ENCODE peak calls at places on chromosomes 6 and 20, in ten cellular contexts. R is activated gamma-delta T cell treated with Interleukin-2 at 50 U/mL for 16 hours, S is anterior cingulate cortex, U is cerebellar cortex, D is NCI-H460, M is activated T-cell treated with anti-CD3 and anti-CD28 coated beads for 1 hour, O is HFFc6, P is HL-60, Q is left kidney, L is brain microvascular endothelial cell. B is an unnamed sample.

GRCh38 chr20:44580581-44581268 is 1.7 kb upstream of the PKIG start:
- DNase-seq in D (no peak), R (no peak), Q (no peak), U (no peak), L (no peak), S (no peak), M (no peak), O (no peak), P (no peak), B (no peak)

GRCh38 chr6:26185004-26185403 is 97.8 kb downstream of the HFE start:
- DNase-seq in D (no peak), U (no peak), M (no peak), R (no peak), L (no peak), O (no peak), P (no peak), S (no peak), Q (no peak), B (no peak)

GRCh38 chr20:58570181-58570859 is 55.1 kb upstream of the APCDD1L start:
- DNase-seq in U (no peak), D (no peak), M (no peak), S (no peak), O (no peak), P (no peak), R (no peak), L (no peak), Q (peak), B (no peak)

GRCh38 chr6:158095671-158096070 is 72.4 kb downstream of the SERAC1 start:
- DNase-seq in U (no peak), D (no peak), P (no peak), S (no peak), O (no peak), Q (no peak), M (no peak), R (no peak), L (no peak), B (no peak)

GRCh38 chr20:58131111-58131510 is 97.3 kb downstream of the ANKRD60 start:
- DNase-seq in O (no peak), Q (peak), U (peak), L (peak), P (no peak), S (no peak), D (no peak), M (no peak), R (no peak), B (no peak)

GRCh38 chr6:380234-381218 is 11.0 kb upstream of the IRF4 start:
- DNase-seq in R (no peak), L (no peak), P (no peak), S (no peak), M (no peak), U (no peak), Q (peak), O (no peak), D (no peak), B (no peak)

GRCh38 chr6:75504902-75505233 is 11.3 kb upstream of the FILIP1 start:
- DNase-seq in P (no peak), R (no peak), L (no peak), D (no peak), S (no peak), M (no peak), U (no peak), O (peak), Q (no peak), B (no peak)

GRCh38 chr20:57659789-57660509 is 39.7 kb upstream of the ZBP1 start:
- DNase-seq in O (no peak), U (no peak), D (no peak), L (no peak), P (no peak), M (no peak), Q (no peak), S (no peak), R (no peak), B (no peak)

GRCh38 chr6:131914967-131915751 is 36.0 kb downstream of the CCN2 start:
- DNase-seq in U (peak), M (peak), S (no peak), O (peak), R (peak), D (peak), Q (peak), L (peak), P (peak), B (peak)

GRCh38 chr6:53528107-53528506 is 16.8 kb downstream of the GCLC start:
- DNase-seq in R (no peak), U (no peak), P (no peak), S (no peak), L (no peak), O (no peak), M (no peak), Q (no peak), D (no peak), B (no peak)

GRCh38 chr20:47133809-47134456 is 222.6 kb downstream of the ZMYND8 start:
- DNase-seq in Q (peak), R (no peak), U (no peak), M (no peak), O (peak), D (no peak), S (no peak), L (peak), P (no peak), B (no peak)

GRCh38 chr6:15350386-15351083 is 104.7 kb downstream of the JARID2 start:
- DNase-seq in S (no peak), M (no peak), U (no peak), Q (no peak), O (no peak), R (no peak), D (no peak), L (no peak), P (no peak), B (no peak)

GRCh38 chr6:10791673-10792072 is 44.1 kb downstream of the TMEM14B start:
- DNase-seq in O (no peak), D (no peak), M (no peak), P (no peak), L (no peak), Q (no peak), R (no peak), U (no peak), S (no peak), B (no peak)

GRCh38 chr6:112243861-112244415 is 10.4 kb downstream of the LAMA4 start:
- DNase-seq in R (no peak), L (no peak), O (no peak), U (no peak), S (no peak), Q (no peak), D (no peak), M (no peak), P (no peak), B (no peak)

GRCh38 chr6:139370047-139370706 is 4.3 kb downstream of the CITED2 start:
- DNase-seq in S (no peak), R (no peak), U (peak), O (peak), P (no peak), Q (peak), L (peak), D (no peak), M (no peak), B (no peak)

GRCh38 chr20:13857304-13857703 is 72.5 kb downstream of the NDUFAF5 start:
- DNase-seq in U (peak), D (no peak), P (no peak), L (no peak), Q (no peak), M (no peak), R (no peak), S (no peak), O (no peak), B (no peak)

GRCh38 chr6:168922436-168922835 is 331.2 kb downstream of the THBS2 start:
- DNase-seq in R (no peak), S (no peak), Q (no peak), U (no peak), M (no peak), L (no peak), P (no peak), D (no peak), O (no peak), B (no peak)

GRCh38 chr20:44692932-44693476 is 22.2 kb upstream of the CCN5 start:
- DNase-seq in Q (no peak), M (no peak), R (no peak), U (peak), S (no peak), L (peak), O (peak), P (no peak), D (peak), B (no peak)

GRCh38 chr6:41222513-41222912 is 5.6 kb upstream of the TREML4 start:
- DNase-seq in U (no peak), P (no peak), M (no peak), R (no peak), Q (no peak), D (no peak), O (no peak), S (no peak), L (no peak), B (no peak)

GRCh38 chr20:59827138-59828056 is 106.0 kb downstream of the SYCP2 start:
- DNase-seq in R (no peak), L (no peak), Q (no peak), U (no peak), P (no peak), D (no peak), S (no peak), M (no peak), O (no peak), B (no peak)

GRCh38 chr6:4967301-4968030 is 36.4 kb downstream of the RPP40 start:
- DNase-seq in P (no peak), L (no peak), S (no peak), D (no peak), M (no peak), Q (no peak), O (no peak), U (no peak), R (no peak), B (no peak)

GRCh38 chr20:35306931-35307517 is 14.8 kb upstream of the FAM83C start:
- DNase-seq in L (peak), O (peak), P (no peak), R (peak), U (peak), S (no peak), D (peak), Q (peak), M (no peak), B (no peak)

GRCh38 chr20:1824177-1824576 is 71.0 kb upstream of the SIRPA start:
- DNase-seq in L (no peak), S (no peak), O (no peak), M (no peak), U (no peak), R (no peak), Q (no peak), P (peak), D (no peak), B (no peak)

GRCh38 chr20:61752576-61752975 is 313.1 kb downstream of the TAF4 start:
- DNase-seq in U (no peak), L (no peak), P (no peak), O (no peak), M (no peak), Q (no peak), D (no peak), R (no peak), S (no peak), B (no peak)

GRCh38 chr6:151553416-151554158 is 59.8 kb downstream of the CCDC170 start:
- DNase-seq in Q (no peak), R (no peak), L (no peak), D (no peak), U (no peak), O (no peak), P (peak), M (no peak), S (no peak), B (no peak)

GRCh38 chr6:13427838-13428527 is 59.4 kb downstream of the GFOD1 start:
- DNase-seq in R (peak), D (no peak), M (peak), P (no peak), L (no peak), U (no peak), S (no peak), O (no peak), Q (peak), B (peak)

GRCh38 chr20:53751394-53752368 is 158.0 kb upstream of the ZNF217 start:
- DNase-seq in R (peak), L (no peak), U (no peak), S (no peak), Q (no peak), P (peak), D (no peak), M (no peak), O (no peak), B (no peak)

B was measured in effector CD8-positive, alpha-beta T cell.